ENCODE peak calls at places on chromosomes 1 and 21, in nine cellular contexts. One of them, this sample, is unnamed.

GRCh38 chr1:53663525-53664300 is 75.3 kb downstream of the GLIS1 start:
- DNase-seq in ovary: no peak
- DNase-seq in NCI-H1092: no peak
- DNase-seq in amygdala: no peak
- DNase-seq in gastrocnemius medialis: no peak
- DNase-seq in activated CD4-positive, alpha-beta T cell treated with anti-CD3 and anti-CD28 coated beads for 36 hours: no peak
- DNase-seq in iris pigment epithelial cell: no peak
- DNase-seq in SJSA1: no peak
- DNase-seq in CD4-positive, alpha-beta T cell: no peak
- DNase-seq in this sample: no peak

GRCh38 chr1:228010921-228011320 is 4.1 kb downstream of the WNT3A start:
- DNase-seq in ovary: no peak
- DNase-seq in NCI-H1092: no peak
- DNase-seq in amygdala: no peak
- DNase-seq in gastrocnemius medialis: no peak
- DNase-seq in activated CD4-positive, alpha-beta T cell treated with anti-CD3 and anti-CD28 coated beads for 36 hours: no peak
- DNase-seq in iris pigment epithelial cell: no peak
- DNase-seq in SJSA1: no peak
- DNase-seq in CD4-positive, alpha-beta T cell: no peak
- DNase-seq in this sample: no peak

GRCh38 chr21:42002421-42002958 is 7.7 kb downstream of the ZBTB21 start:
- DNase-seq in ovary: no peak
- DNase-seq in NCI-H1092: no peak
- DNase-seq in amygdala: no peak
- DNase-seq in gastrocnemius medialis: no peak
- DNase-seq in activated CD4-positive, alpha-beta T cell treated with anti-CD3 and anti-CD28 coated beads for 36 hours: peak; percentile 90
- DNase-seq in iris pigment epithelial cell: peak; percentile 98
- DNase-seq in SJSA1: peak; percentile 69
- DNase-seq in CD4-positive, alpha-beta T cell: peak; percentile 22
- DNase-seq in this sample: peak; percentile 69

GRCh38 chr1:226634611-226635246 is 86.2 kb downstream of the STUM start:
- DNase-seq in ovary: peak; percentile 22
- DNase-seq in NCI-H1092: no peak
- DNase-seq in amygdala: no peak
- DNase-seq in gastrocnemius medialis: peak; percentile 10
- DNase-seq in activated CD4-positive, alpha-beta T cell treated with anti-CD3 and anti-CD28 coated beads for 36 hours: peak; percentile 7
- DNase-seq in iris pigment epithelial cell: no peak
- DNase-seq in SJSA1: no peak
- DNase-seq in CD4-positive, alpha-beta T cell: no peak
- DNase-seq in this sample: no peak

GRCh38 chr1:99503276-99503747 is 142.6 kb upstream of the PALMD start:
- DNase-seq in ovary: peak; percentile 70
- DNase-seq in NCI-H1092: no peak
- DNase-seq in amygdala: no peak
- DNase-seq in gastrocnemius medialis: peak; percentile 13
- DNase-seq in activated CD4-positive, alpha-beta T cell treated with anti-CD3 and anti-CD28 coated beads for 36 hours: no peak
- DNase-seq in iris pigment epithelial cell: peak; percentile 65
- DNase-seq in SJSA1: no peak
- DNase-seq in CD4-positive, alpha-beta T cell: no peak
- DNase-seq in this sample: no peak

GRCh38 chr1:204578867-204579664 is 62.9 kb downstream of the MDM4 start:
- DNase-seq in ovary: peak; percentile 33
- DNase-seq in NCI-H1092: peak; percentile 33
- DNase-seq in amygdala: no peak
- DNase-seq in gastrocnemius medialis: no peak
- DNase-seq in activated CD4-positive, alpha-beta T cell treated with anti-CD3 and anti-CD28 coated beads for 36 hours: peak; percentile 67
- DNase-seq in iris pigment epithelial cell: no peak
- DNase-seq in SJSA1: no peak
- DNase-seq in CD4-positive, alpha-beta T cell: no peak
- DNase-seq in this sample: peak; percentile 43

GRCh38 chr1:46477153-46477929 is 12.3 kb upstream of the DMBX1 start:
- DNase-seq in ovary: peak; percentile 60
- DNase-seq in NCI-H1092: peak; percentile 32
- DNase-seq in amygdala: peak; percentile 46
- DNase-seq in gastrocnemius medialis: peak; percentile 54
- DNase-seq in activated CD4-positive, alpha-beta T cell treated with anti-CD3 and anti-CD28 coated beads for 36 hours: peak; percentile 89
- DNase-seq in iris pigment epithelial cell: peak; percentile 59
- DNase-seq in SJSA1: peak; percentile 69
- DNase-seq in CD4-positive, alpha-beta T cell: peak; percentile 66
- DNase-seq in this sample: peak; percentile 68

GRCh38 chr1:109804660-109805059 is 40.9 kb upstream of the EPS8L3 start:
- DNase-seq in ovary: no peak
- DNase-seq in NCI-H1092: no peak
- DNase-seq in amygdala: no peak
- DNase-seq in gastrocnemius medialis: no peak
- DNase-seq in activated CD4-positive, alpha-beta T cell treated with anti-CD3 and anti-CD28 coated beads for 36 hours: peak; percentile 1
- DNase-seq in iris pigment epithelial cell: no peak
- DNase-seq in SJSA1: no peak
- DNase-seq in CD4-positive, alpha-beta T cell: no peak
- DNase-seq in this sample: no peak

GRCh38 chr1:171715813-171716251 is 26.0 kb downstream of the VAMP4 start:
- DNase-seq in ovary: no peak
- DNase-seq in NCI-H1092: no peak
- DNase-seq in amygdala: no peak
- DNase-seq in gastrocnemius medialis: no peak
- DNase-seq in activated CD4-positive, alpha-beta T cell treated with anti-CD3 and anti-CD28 coated beads for 36 hours: no peak
- DNase-seq in iris pigment epithelial cell: peak; percentile 17
- DNase-seq in SJSA1: peak; percentile 60
- DNase-seq in CD4-positive, alpha-beta T cell: no peak
- DNase-seq in this sample: no peak

GRCh38 chr1:187762109-187762508 is 933.4 kb downstream of the PLA2G4A start:
- DNase-seq in ovary: no peak
- DNase-seq in NCI-H1092: no peak
- DNase-seq in amygdala: no peak
- DNase-seq in gastrocnemius medialis: no peak
- DNase-seq in activated CD4-positive, alpha-beta T cell treated with anti-CD3 and anti-CD28 coated beads for 36 hours: no peak
- DNase-seq in iris pigment epithelial cell: peak; percentile 50
- DNase-seq in SJSA1: no peak
- DNase-seq in CD4-positive, alpha-beta T cell: no peak
- DNase-seq in this sample: no peak

GRCh38 chr1:99886841-99887240 is 36.7 kb downstream of the AGL start:
- DNase-seq in ovary: no peak
- DNase-seq in NCI-H1092: no peak
- DNase-seq in amygdala: no peak
- DNase-seq in gastrocnemius medialis: no peak
- DNase-seq in activated CD4-positive, alpha-beta T cell treated with anti-CD3 and anti-CD28 coated beads for 36 hours: no peak
- DNase-seq in iris pigment epithelial cell: peak; percentile 24
- DNase-seq in SJSA1: no peak
- DNase-seq in CD4-positive, alpha-beta T cell: no peak
- DNase-seq in this sample: no peak

GRCh38 chr1:48920741-48921330 is 144.1 kb upstream of the BEND5 start:
- DNase-seq in ovary: no peak
- DNase-seq in NCI-H1092: no peak
- DNase-seq in amygdala: no peak
- DNase-seq in gastrocnemius medialis: no peak
- DNase-seq in activated CD4-positive, alpha-beta T cell treated with anti-CD3 and anti-CD28 coated beads for 36 hours: no peak
- DNase-seq in iris pigment epithelial cell: no peak
- DNase-seq in SJSA1: no peak
- DNase-seq in CD4-positive, alpha-beta T cell: no peak
- DNase-seq in this sample: no peak

GRCh38 chr1:204705493-204705811 is 19.9 kb upstream of the LRRN2 start:
- DNase-seq in ovary: no peak
- DNase-seq in NCI-H1092: no peak
- DNase-seq in amygdala: no peak
- DNase-seq in gastrocnemius medialis: no peak
- DNase-seq in activated CD4-positive, alpha-beta T cell treated with anti-CD3 and anti-CD28 coated beads for 36 hours: no peak
- DNase-seq in iris pigment epithelial cell: no peak
- DNase-seq in SJSA1: no peak
- DNase-seq in CD4-positive, alpha-beta T cell: no peak
- DNase-seq in this sample: no peak

GRCh38 chr1:41512701-41513387 is 28.4 kb upstream of the EDN2 start:
- DNase-seq in ovary: no peak
- DNase-seq in NCI-H1092: no peak
- DNase-seq in amygdala: no peak
- DNase-seq in gastrocnemius medialis: no peak
- DNase-seq in activated CD4-positive, alpha-beta T cell treated with anti-CD3 and anti-CD28 coated beads for 36 hours: no peak
- DNase-seq in iris pigment epithelial cell: no peak
- DNase-seq in SJSA1: no peak
- DNase-seq in CD4-positive, alpha-beta T cell: no peak
- DNase-seq in this sample: no peak

GRCh38 chr1:81254560-81254959 is 546.2 kb upstream of the ADGRL2 start:
- DNase-seq in ovary: no peak
- DNase-seq in NCI-H1092: no peak
- DNase-seq in amygdala: no peak
- DNase-seq in gastrocnemius medialis: no peak
- DNase-seq in activated CD4-positive, alpha-beta T cell treated with anti-CD3 and anti-CD28 coated beads for 36 hours: no peak
- DNase-seq in iris pigment epithelial cell: peak; percentile 1
- DNase-seq in SJSA1: no peak
- DNase-seq in CD4-positive, alpha-beta T cell: no peak
- DNase-seq in this sample: no peak

GRCh38 chr1:58944439-58944838 is 160.6 kb upstream of the JUN start:
- DNase-seq in ovary: no peak
- DNase-seq in NCI-H1092: no peak
- DNase-seq in amygdala: no peak
- DNase-seq in gastrocnemius medialis: no peak
- DNase-seq in activated CD4-positive, alpha-beta T cell treated with anti-CD3 and anti-CD28 coated beads for 36 hours: no peak
- DNase-seq in iris pigment epithelial cell: no peak
- DNase-seq in SJSA1: no peak
- DNase-seq in CD4-positive, alpha-beta T cell: no peak
- DNase-seq in this sample: no peak

GRCh38 chr1:69221492-69221990 is 346.2 kb upstream of the LRRC7 start:
- DNase-seq in ovary: no peak
- DNase-seq in NCI-H1092: peak; percentile 6
- DNase-seq in amygdala: no peak
- DNase-seq in gastrocnemius medialis: no peak
- DNase-seq in activated CD4-positive, alpha-beta T cell treated with anti-CD3 and anti-CD28 coated beads for 36 hours: no peak
- DNase-seq in iris pigment epithelial cell: no peak
- DNase-seq in SJSA1: no peak
- DNase-seq in CD4-positive, alpha-beta T cell: no peak
- DNase-seq in this sample: no peak

GRCh38 chr1:10186453-10187319 is 23.7 kb upstream of the KIF1B start:
- DNase-seq in ovary: no peak
- DNase-seq in NCI-H1092: no peak
- DNase-seq in amygdala: no peak
- DNase-seq in gastrocnemius medialis: no peak
- DNase-seq in activated CD4-positive, alpha-beta T cell treated with anti-CD3 and anti-CD28 coated beads for 36 hours: no peak
- DNase-seq in iris pigment epithelial cell: no peak
- DNase-seq in SJSA1: no peak
- DNase-seq in CD4-positive, alpha-beta T cell: no peak
- DNase-seq in this sample: no peak

GRCh38 chr1:33893147-33893830 is 29.4 kb downstream of the HMGB4 start:
- DNase-seq in ovary: no peak
- DNase-seq in NCI-H1092: no peak
- DNase-seq in amygdala: no peak
- DNase-seq in gastrocnemius medialis: no peak
- DNase-seq in activated CD4-positive, alpha-beta T cell treated with anti-CD3 and anti-CD28 coated beads for 36 hours: no peak
- DNase-seq in iris pigment epithelial cell: no peak
- DNase-seq in SJSA1: no peak
- DNase-seq in CD4-positive, alpha-beta T cell: no peak
- DNase-seq in this sample: no peak

GRCh38 chr1:48203287-48203900 is 19.1 kb upstream of the SLC5A9 start:
- DNase-seq in ovary: no peak
- DNase-seq in NCI-H1092: no peak
- DNase-seq in amygdala: no peak
- DNase-seq in gastrocnemius medialis: no peak
- DNase-seq in activated CD4-positive, alpha-beta T cell treated with anti-CD3 and anti-CD28 coated beads for 36 hours: no peak
- DNase-seq in iris pigment epithelial cell: peak; percentile 30
- DNase-seq in SJSA1: peak; percentile 18
- DNase-seq in CD4-positive, alpha-beta T cell: no peak
- DNase-seq in this sample: no peak

GRCh38 chr1:6171546-6172124 is 8.5 kb downstream of the CHD5 start:
- DNase-seq in ovary: no peak
- DNase-seq in NCI-H1092: peak; percentile 59
- DNase-seq in amygdala: no peak
- DNase-seq in gastrocnemius medialis: no peak
- DNase-seq in activated CD4-positive, alpha-beta T cell treated with anti-CD3 and anti-CD28 coated beads for 36 hours: no peak
- DNase-seq in iris pigment epithelial cell: no peak
- DNase-seq in SJSA1: no peak
- DNase-seq in CD4-positive, alpha-beta T cell: no peak
- DNase-seq in this sample: no peak

GRCh38 chr1:19311503-19311930 is 427 bp downstream of the AKR7A2 start:
- DNase-seq in ovary: no peak
- DNase-seq in NCI-H1092: peak; percentile 45
- DNase-seq in amygdala: peak; percentile 52
- DNase-seq in gastrocnemius medialis: peak; percentile 41
- DNase-seq in activated CD4-positive, alpha-beta T cell treated with anti-CD3 and anti-CD28 coated beads for 36 hours: peak; percentile 35
- DNase-seq in iris pigment epithelial cell: no peak
- DNase-seq in SJSA1: no peak
- DNase-seq in CD4-positive, alpha-beta T cell: no peak
- DNase-seq in this sample: no peak

GRCh38 chr1:62784509-62785365 is 805 bp downstream of the ATG4C start:
- DNase-seq in ovary: no peak
- DNase-seq in NCI-H1092: no peak
- DNase-seq in amygdala: no peak
- DNase-seq in gastrocnemius medialis: no peak
- DNase-seq in activated CD4-positive, alpha-beta T cell treated with anti-CD3 and anti-CD28 coated beads for 36 hours: peak; percentile 32
- DNase-seq in iris pigment epithelial cell: peak; percentile 20
- DNase-seq in SJSA1: no peak
- DNase-seq in CD4-positive, alpha-beta T cell: no peak
- DNase-seq in this sample: no peak

GRCh38 chr21:44378646-44379581 is 25.5 kb downstream of the TRPM2 start:
- DNase-seq in ovary: no peak
- DNase-seq in NCI-H1092: no peak
- DNase-seq in amygdala: no peak
- DNase-seq in gastrocnemius medialis: no peak
- DNase-seq in activated CD4-positive, alpha-beta T cell treated with anti-CD3 and anti-CD28 coated beads for 36 hours: no peak
- DNase-seq in iris pigment epithelial cell: no peak
- DNase-seq in SJSA1: no peak
- DNase-seq in CD4-positive, alpha-beta T cell: no peak
- DNase-seq in this sample: no peak

GRCh38 chr1:238499036-238499435 is 608.3 kb upstream of the ZP4 start:
- DNase-seq in ovary: no peak
- DNase-seq in NCI-H1092: no peak
- DNase-seq in amygdala: no peak
- DNase-seq in gastrocnemius medialis: no peak
- DNase-seq in activated CD4-positive, alpha-beta T cell treated with anti-CD3 and anti-CD28 coated beads for 36 hours: no peak
- DNase-seq in iris pigment epithelial cell: no peak
- DNase-seq in SJSA1: no peak
- DNase-seq in CD4-positive, alpha-beta T cell: no peak
- DNase-seq in this sample: no peak

GRCh38 chr1:210301254-210301955 is 27.3 kb upstream of the HHAT start:
- DNase-seq in ovary: no peak
- DNase-seq in NCI-H1092: no peak
- DNase-seq in amygdala: no peak
- DNase-seq in gastrocnemius medialis: no peak
- DNase-seq in activated CD4-positive, alpha-beta T cell treated with anti-CD3 and anti-CD28 coated beads for 36 hours: no peak
- DNase-seq in iris pigment epithelial cell: no peak
- DNase-seq in SJSA1: no peak
- DNase-seq in CD4-positive, alpha-beta T cell: no peak
- DNase-seq in this sample: no peak